ENCODE peak calls at places on chromosomes 12 and 14, in seven cellular contexts. One of them, this sample, is unnamed.

GRCh38 chr12:48296586-48297396 is 53.9 kb downstream of the ZNF641 start:
- DNase-seq in hepatocyte: peak
- DNase-seq in transverse colon: peak
- DNase-seq in heart left ventricle: peak
- DNase-seq in aorta: peak
- DNase-seq in left ventricle myocardium inferior: peak
- DNase-seq in Panc1: peak
- DNase-seq in this sample: peak

GRCh38 chr12:132761911-132762583 is 415 bp upstream of the ANKLE2 start:
- DNase-seq in hepatocyte: peak
- DNase-seq in transverse colon: peak
- DNase-seq in heart left ventricle: peak
- DNase-seq in aorta: peak
- DNase-seq in left ventricle myocardium inferior: peak
- DNase-seq in Panc1: peak
- DNase-seq in this sample: peak

GRCh38 chr12:66829660-66830325 is 150.9 kb upstream of the GRIP1 start:
- DNase-seq in hepatocyte: no peak
- DNase-seq in transverse colon: no peak
- DNase-seq in heart left ventricle: no peak
- DNase-seq in aorta: no peak
- DNase-seq in left ventricle myocardium inferior: no peak
- DNase-seq in Panc1: no peak
- DNase-seq in this sample: no peak

GRCh38 chr12:116043673-116044072 is 233.8 kb downstream of the MED13L start:
- DNase-seq in hepatocyte: no peak
- DNase-seq in transverse colon: no peak
- DNase-seq in heart left ventricle: no peak
- DNase-seq in aorta: no peak
- DNase-seq in left ventricle myocardium inferior: no peak
- DNase-seq in Panc1: no peak
- DNase-seq in this sample: no peak

GRCh38 chr12:69513297-69513696 is 43.1 kb downstream of the FRS2 start:
- DNase-seq in hepatocyte: no peak
- DNase-seq in transverse colon: no peak
- DNase-seq in heart left ventricle: no peak
- DNase-seq in aorta: no peak
- DNase-seq in left ventricle myocardium inferior: no peak
- DNase-seq in Panc1: no peak
- DNase-seq in this sample: no peak

GRCh38 chr14:63045612-63046320 is 508 bp upstream of the KCNH5 start:
- DNase-seq in hepatocyte: peak
- DNase-seq in transverse colon: no peak
- DNase-seq in heart left ventricle: peak
- DNase-seq in aorta: no peak
- DNase-seq in left ventricle myocardium inferior: no peak
- DNase-seq in Panc1: no peak
- DNase-seq in this sample: peak

GRCh38 chr14:73457050-73457934 is 1.1 kb downstream of the NUMB start:
- DNase-seq in hepatocyte: peak
- DNase-seq in transverse colon: no peak
- DNase-seq in heart left ventricle: peak
- DNase-seq in aorta: peak
- DNase-seq in left ventricle myocardium inferior: peak
- DNase-seq in Panc1: no peak
- DNase-seq in this sample: no peak

GRCh38 chr14:96176275-96176674 is 28.4 kb upstream of the BDKRB2 start:
- DNase-seq in hepatocyte: no peak
- DNase-seq in transverse colon: no peak
- DNase-seq in heart left ventricle: no peak
- DNase-seq in aorta: no peak
- DNase-seq in left ventricle myocardium inferior: no peak
- DNase-seq in Panc1: no peak
- DNase-seq in this sample: no peak

GRCh38 chr12:58732894-58733293 is 187.4 kb downstream of the LRIG3 start:
- DNase-seq in hepatocyte: no peak
- DNase-seq in transverse colon: no peak
- DNase-seq in heart left ventricle: no peak
- DNase-seq in aorta: no peak
- DNase-seq in left ventricle myocardium inferior: no peak
- DNase-seq in Panc1: no peak
- DNase-seq in this sample: no peak

GRCh38 chr12:62523619-62524018 is 57.0 kb downstream of the MON2 start:
- DNase-seq in hepatocyte: no peak
- DNase-seq in transverse colon: no peak
- DNase-seq in heart left ventricle: no peak
- DNase-seq in aorta: no peak
- DNase-seq in left ventricle myocardium inferior: no peak
- DNase-seq in Panc1: no peak
- DNase-seq in this sample: no peak

GRCh38 chr14:51908086-51908485 is 47.7 kb downstream of the GNG2 start:
- DNase-seq in hepatocyte: no peak
- DNase-seq in transverse colon: no peak
- DNase-seq in heart left ventricle: no peak
- DNase-seq in aorta: no peak
- DNase-seq in left ventricle myocardium inferior: no peak
- DNase-seq in Panc1: no peak
- DNase-seq in this sample: no peak

GRCh38 chr12:113778432-113779128 is 187.5 kb downstream of the RBM19 start:
- DNase-seq in hepatocyte: no peak
- DNase-seq in transverse colon: no peak
- DNase-seq in heart left ventricle: no peak
- DNase-seq in aorta: no peak
- DNase-seq in left ventricle myocardium inferior: no peak
- DNase-seq in Panc1: no peak
- DNase-seq in this sample: no peak

GRCh38 chr12:111942557-111942956 is 70.4 kb downstream of the TMEM116 start:
- DNase-seq in hepatocyte: peak
- DNase-seq in transverse colon: peak
- DNase-seq in heart left ventricle: no peak
- DNase-seq in aorta: no peak
- DNase-seq in left ventricle myocardium inferior: no peak
- DNase-seq in Panc1: no peak
- DNase-seq in this sample: no peak

GRCh38 chr12:10717410-10717809 is 5.7 kb downstream of the YBX3 start:
- DNase-seq in hepatocyte: no peak
- DNase-seq in transverse colon: no peak
- DNase-seq in heart left ventricle: no peak
- DNase-seq in aorta: no peak
- DNase-seq in left ventricle myocardium inferior: no peak
- DNase-seq in Panc1: no peak
- DNase-seq in this sample: no peak

GRCh38 chr12:31928246-31929139 is 30.7 kb upstream of the RESF1 start:
- DNase-seq in hepatocyte: no peak
- DNase-seq in transverse colon: peak
- DNase-seq in heart left ventricle: no peak
- DNase-seq in aorta: no peak
- DNase-seq in left ventricle myocardium inferior: no peak
- DNase-seq in Panc1: no peak
- DNase-seq in this sample: no peak

GRCh38 chr12:57456145-57456700 is 1.1 kb downstream of the INHBE start:
- DNase-seq in hepatocyte: peak
- DNase-seq in transverse colon: no peak
- DNase-seq in heart left ventricle: no peak
- DNase-seq in aorta: peak
- DNase-seq in left ventricle myocardium inferior: no peak
- DNase-seq in Panc1: no peak
- DNase-seq in this sample: no peak

DNA sequence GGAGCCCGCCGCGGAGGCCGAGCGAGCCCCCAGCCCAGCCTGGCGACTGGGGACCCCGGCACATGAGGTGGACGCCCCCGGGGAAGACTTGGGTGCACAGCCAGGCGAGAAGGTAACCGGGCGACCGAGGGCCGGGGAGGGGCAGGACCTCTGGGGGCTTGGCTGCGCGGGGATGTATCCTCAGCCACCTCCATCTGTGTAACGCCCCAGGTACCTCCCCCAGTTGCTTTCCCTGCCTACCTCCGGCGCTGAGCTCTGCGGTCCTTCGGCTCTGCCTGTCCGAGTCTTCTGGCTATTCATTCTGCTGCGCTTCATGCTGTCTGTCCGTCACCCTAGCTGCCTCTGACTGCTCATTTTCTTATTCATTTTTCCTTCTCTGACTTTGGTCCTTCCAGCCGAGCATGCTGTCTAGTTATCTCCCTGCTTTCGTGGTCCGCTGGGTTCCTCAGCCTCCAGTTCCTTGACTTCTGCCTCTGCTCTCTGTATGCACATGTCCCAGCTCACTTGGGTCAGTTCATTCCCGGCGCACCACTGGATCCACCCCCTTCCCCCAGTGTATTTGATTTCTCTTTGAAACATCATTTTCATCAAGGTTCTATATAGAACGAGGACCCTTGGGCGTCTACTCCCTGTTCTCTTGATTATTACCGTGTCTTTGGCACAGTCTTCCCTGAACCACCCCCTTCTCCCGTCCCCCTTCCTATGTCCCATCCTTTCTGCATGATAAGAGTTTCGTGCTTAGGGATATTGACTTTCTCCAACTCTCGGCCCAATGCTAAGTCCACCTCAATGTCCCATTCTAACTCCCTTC is 612 bp downstream of the PHC1 start:
- DNase-seq in hepatocyte: peak
- DNase-seq in transverse colon: peak
- DNase-seq in heart left ventricle: peak
- DNase-seq in aorta: peak
- DNase-seq in left ventricle myocardium inferior: peak
- DNase-seq in Panc1: no peak
- DNase-seq in this sample: peak
- H3K27ac ChIP-seq in hepatocyte: peak
- H3K27ac ChIP-seq in transverse colon: peak
- H3K27ac ChIP-seq in heart left ventricle: peak
- H3K27ac ChIP-seq in aorta: no peak
- H3K27ac ChIP-seq in left ventricle myocardium inferior: peak
- H3K27ac ChIP-seq in Panc1: peak
- H3K27ac ChIP-seq in this sample: peak

GRCh38 chr12:106369624-106370346 is 12.2 kb downstream of the POLR3B start:
- DNase-seq in hepatocyte: peak
- DNase-seq in transverse colon: no peak
- DNase-seq in heart left ventricle: no peak
- DNase-seq in aorta: no peak
- DNase-seq in left ventricle myocardium inferior: no peak
- DNase-seq in Panc1: no peak
- DNase-seq in this sample: no peak
- H3K27ac ChIP-seq in hepatocyte: no peak
- H3K27ac ChIP-seq in transverse colon: no peak
- H3K27ac ChIP-seq in heart left ventricle: no peak
- H3K27ac ChIP-seq in aorta: no peak
- H3K27ac ChIP-seq in left ventricle myocardium inferior: no peak
- H3K27ac ChIP-seq in Panc1: no peak
- H3K27ac ChIP-seq in this sample: no peak

GRCh38 chr12:89424846-89425245 is 72.5 kb upstream of the DUSP6 start:
- DNase-seq in hepatocyte: no peak
- DNase-seq in transverse colon: no peak
- DNase-seq in heart left ventricle: no peak
- DNase-seq in aorta: no peak
- DNase-seq in left ventricle myocardium inferior: no peak
- DNase-seq in Panc1: no peak
- DNase-seq in this sample: no peak

GRCh38 chr12:89432396-89432795 is 80.1 kb upstream of the DUSP6 start:
- DNase-seq in hepatocyte: no peak
- DNase-seq in transverse colon: no peak
- DNase-seq in heart left ventricle: no peak
- DNase-seq in aorta: no peak
- DNase-seq in left ventricle myocardium inferior: no peak
- DNase-seq in Panc1: no peak
- DNase-seq in this sample: no peak

GRCh38 chr12:89424394-89424793 is 72.1 kb upstream of the DUSP6 start:
- DNase-seq in hepatocyte: no peak
- DNase-seq in transverse colon: no peak
- DNase-seq in heart left ventricle: no peak
- DNase-seq in aorta: no peak
- DNase-seq in left ventricle myocardium inferior: no peak
- DNase-seq in Panc1: no peak
- DNase-seq in this sample: no peak

GRCh38 chr12:89429539-89429938 is 77.2 kb upstream of the DUSP6 start:
- DNase-seq in hepatocyte: no peak
- DNase-seq in transverse colon: no peak
- DNase-seq in heart left ventricle: no peak
- DNase-seq in aorta: no peak
- DNase-seq in left ventricle myocardium inferior: no peak
- DNase-seq in Panc1: no peak
- DNase-seq in this sample: no peak

GRCh38 chr12:89427508-89428156 is 75.3 kb upstream of the DUSP6 start:
- DNase-seq in hepatocyte: no peak
- DNase-seq in transverse colon: no peak
- DNase-seq in heart left ventricle: no peak
- DNase-seq in aorta: no peak
- DNase-seq in left ventricle myocardium inferior: no peak
- DNase-seq in Panc1: no peak
- DNase-seq in this sample: no peak
- H3K27ac ChIP-seq in hepatocyte: no peak
- H3K27ac ChIP-seq in transverse colon: no peak
- H3K27ac ChIP-seq in heart left ventricle: no peak
- H3K27ac ChIP-seq in aorta: no peak
- H3K27ac ChIP-seq in left ventricle myocardium inferior: no peak
- H3K27ac ChIP-seq in Panc1: no peak
- H3K27ac ChIP-seq in this sample: no peak

GRCh38 chr12:88393017-88393767 is 187.1 kb downstream of the KITLG start:
- DNase-seq in hepatocyte: peak
- DNase-seq in transverse colon: no peak
- DNase-seq in heart left ventricle: no peak
- DNase-seq in aorta: no peak
- DNase-seq in left ventricle myocardium inferior: no peak
- DNase-seq in Panc1: no peak
- DNase-seq in this sample: no peak
- H3K27ac ChIP-seq in hepatocyte: no peak
- H3K27ac ChIP-seq in transverse colon: no peak
- H3K27ac ChIP-seq in heart left ventricle: no peak
- H3K27ac ChIP-seq in aorta: no peak
- H3K27ac ChIP-seq in left ventricle myocardium inferior: no peak
- H3K27ac ChIP-seq in Panc1: no peak
- H3K27ac ChIP-seq in this sample: no peak

This sample was measured in substantia nigra.